ENCODE peak calls at places on chromosomes 6 and 20, in six cellular contexts. One of them, this sample, is unnamed.

GRCh38 chr20:37294262-37294981 is 5.0 kb downstream of the MANBAL start:
- DNase-seq in heart right ventricle: no peak
- DNase-seq in spleen: no peak
- DNase-seq in psoas muscle: no peak
- DNase-seq in mesothelial cell of epicardium: no peak
- DNase-seq in foreskin fibroblast: peak
- DNase-seq in this sample: no peak

GRCh38 chr6:7050911-7051779 is 56.6 kb upstream of the RREB1 start:
- DNase-seq in heart right ventricle: peak
- DNase-seq in spleen: peak
- DNase-seq in psoas muscle: peak
- DNase-seq in mesothelial cell of epicardium: no peak
- DNase-seq in foreskin fibroblast: peak
- DNase-seq in this sample: peak

GRCh38 chr6:2257358-2257757 is 12.0 kb upstream of the GMDS start:
- DNase-seq in heart right ventricle: no peak
- DNase-seq in spleen: no peak
- DNase-seq in psoas muscle: no peak
- DNase-seq in mesothelial cell of epicardium: no peak
- DNase-seq in foreskin fibroblast: peak
- DNase-seq in this sample: no peak

GRCh38 chr6:69974193-69974592 is 107.8 kb downstream of the COL19A1 start:
- DNase-seq in heart right ventricle: no peak
- DNase-seq in spleen: no peak
- DNase-seq in psoas muscle: no peak
- DNase-seq in mesothelial cell of epicardium: no peak
- DNase-seq in foreskin fibroblast: peak
- DNase-seq in this sample: no peak

GRCh38 chr6:90739339-90739738 is 152.5 kb upstream of the MAP3K7 start:
- DNase-seq in heart right ventricle: no peak
- DNase-seq in spleen: no peak
- DNase-seq in psoas muscle: no peak
- DNase-seq in mesothelial cell of epicardium: no peak
- DNase-seq in foreskin fibroblast: no peak
- DNase-seq in this sample: no peak

GRCh38 chr6:136751478-136751956 is 40.8 kb downstream of the MAP3K5 start:
- DNase-seq in heart right ventricle: no peak
- DNase-seq in spleen: no peak
- DNase-seq in psoas muscle: no peak
- DNase-seq in mesothelial cell of epicardium: no peak
- DNase-seq in foreskin fibroblast: peak
- DNase-seq in this sample: no peak

GRCh38 chr20:22915512-22915911 is 119.6 kb upstream of the SSTR4 start:
- DNase-seq in heart right ventricle: no peak
- DNase-seq in spleen: no peak
- DNase-seq in psoas muscle: no peak
- DNase-seq in mesothelial cell of epicardium: no peak
- DNase-seq in foreskin fibroblast: no peak
- DNase-seq in this sample: no peak

GRCh38 chr6:124131779-124132178 is 328.1 kb downstream of the NKAIN2 start:
- DNase-seq in heart right ventricle: no peak
- DNase-seq in spleen: no peak
- DNase-seq in psoas muscle: no peak
- DNase-seq in mesothelial cell of epicardium: no peak
- DNase-seq in foreskin fibroblast: no peak
- DNase-seq in this sample: no peak

GRCh38 chr6:108948252-108948651 is 100.0 kb downstream of the ARMC2 start:
- DNase-seq in heart right ventricle: no peak
- DNase-seq in spleen: peak
- DNase-seq in psoas muscle: no peak
- DNase-seq in mesothelial cell of epicardium: no peak
- DNase-seq in foreskin fibroblast: peak
- DNase-seq in this sample: no peak

GRCh38 chr6:68777956-68778355 is 142.9 kb downstream of the ADGRB3 start:
- DNase-seq in heart right ventricle: no peak
- DNase-seq in spleen: no peak
- DNase-seq in psoas muscle: no peak
- DNase-seq in mesothelial cell of epicardium: no peak
- DNase-seq in foreskin fibroblast: peak
- DNase-seq in this sample: no peak

GRCh38 chr6:42821846-42822245 is 40.0 kb downstream of the BICRAL start:
- DNase-seq in heart right ventricle: no peak
- DNase-seq in spleen: no peak
- DNase-seq in psoas muscle: no peak
- DNase-seq in mesothelial cell of epicardium: no peak
- DNase-seq in foreskin fibroblast: peak
- DNase-seq in this sample: no peak

GRCh38 chr6:110517601-110518280 is 41.3 kb upstream of the SLC22A16 start:
- DNase-seq in heart right ventricle: no peak
- DNase-seq in spleen: no peak
- DNase-seq in psoas muscle: no peak
- DNase-seq in mesothelial cell of epicardium: no peak
- DNase-seq in foreskin fibroblast: peak
- DNase-seq in this sample: no peak

GRCh38 chr20:7930386-7930785 is 9.9 kb downstream of the HAO1 start:
- DNase-seq in heart right ventricle: no peak
- DNase-seq in spleen: no peak
- DNase-seq in psoas muscle: no peak
- DNase-seq in mesothelial cell of epicardium: no peak
- DNase-seq in foreskin fibroblast: no peak
- DNase-seq in this sample: no peak

GRCh38 chr6:37005061-37005810 is at the start of gene FGD2:
- DNase-seq in heart right ventricle: no peak
- DNase-seq in spleen: peak
- DNase-seq in psoas muscle: no peak
- DNase-seq in mesothelial cell of epicardium: no peak
- DNase-seq in foreskin fibroblast: no peak
- DNase-seq in this sample: no peak

GRCh38 chr6:3457710-3458605 is 1.1 kb upstream of the SLC22A23 start:
- DNase-seq in heart right ventricle: peak
- DNase-seq in spleen: no peak
- DNase-seq in psoas muscle: peak
- DNase-seq in mesothelial cell of epicardium: no peak
- DNase-seq in foreskin fibroblast: peak
- DNase-seq in this sample: no peak

GRCh38 chr20:1215386-1216170 is 10.3 kb upstream of the RAD21L1 start:
- DNase-seq in heart right ventricle: no peak
- DNase-seq in spleen: no peak
- DNase-seq in psoas muscle: no peak
- DNase-seq in mesothelial cell of epicardium: no peak
- DNase-seq in foreskin fibroblast: no peak
- DNase-seq in this sample: no peak

GRCh38 chr6:120671519-120671918 is 662.8 kb downstream of the TBC1D32 start:
- DNase-seq in heart right ventricle: no peak
- DNase-seq in spleen: no peak
- DNase-seq in psoas muscle: no peak
- DNase-seq in mesothelial cell of epicardium: no peak
- DNase-seq in foreskin fibroblast: no peak
- DNase-seq in this sample: no peak

GRCh38 chr20:60877071-60877470 is 375.0 kb upstream of the CDH4 start:
- DNase-seq in heart right ventricle: no peak
- DNase-seq in spleen: no peak
- DNase-seq in psoas muscle: no peak
- DNase-seq in mesothelial cell of epicardium: no peak
- DNase-seq in foreskin fibroblast: no peak
- DNase-seq in this sample: no peak

GRCh38 chr20:11229772-11230171 is 556.0 kb upstream of the JAG1 start:
- DNase-seq in heart right ventricle: peak
- DNase-seq in spleen: no peak
- DNase-seq in psoas muscle: peak
- DNase-seq in mesothelial cell of epicardium: no peak
- DNase-seq in foreskin fibroblast: peak
- DNase-seq in this sample: no peak

DNA sequence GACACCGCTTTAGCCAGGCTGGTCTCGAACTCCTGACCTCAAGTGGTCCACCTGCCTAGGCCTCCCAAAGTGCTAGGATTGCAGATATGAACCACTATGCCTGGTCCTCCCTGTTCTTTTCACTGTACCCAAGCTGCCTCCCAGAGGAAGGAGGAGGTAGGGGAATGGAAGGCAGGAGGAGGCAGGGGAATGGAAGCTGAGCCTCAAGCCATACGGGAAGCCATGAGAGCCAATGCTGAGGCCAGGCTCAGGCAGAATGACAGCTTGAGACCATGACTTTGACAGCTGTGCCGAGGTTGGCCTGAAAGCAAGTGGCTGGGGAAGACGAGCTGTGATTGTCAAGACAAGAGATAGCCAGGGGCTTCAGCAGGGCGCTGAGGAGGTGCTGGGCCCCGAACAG is 13.6 kb upstream of the ZNF335 start:
- DNase-seq in heart right ventricle: no peak
- DNase-seq in spleen: no peak
- DNase-seq in psoas muscle: no peak
- DNase-seq in mesothelial cell of epicardium: no peak
- DNase-seq in foreskin fibroblast: peak
- DNase-seq in this sample: no peak
- TF ChIP-seq CTCF in heart right ventricle: no peak
- TF ChIP-seq CTCF in spleen: no peak
- TF ChIP-seq CTCF in psoas muscle: no peak
- TF ChIP-seq CTCF in mesothelial cell of epicardium: no peak
- TF ChIP-seq CTCF in foreskin fibroblast: no peak
- TF ChIP-seq CTCF in this sample: no peak

GRCh38 chr20:21303061-21303871 is at the start of gene XRN2:
- DNase-seq in heart right ventricle: peak
- DNase-seq in spleen: peak
- DNase-seq in psoas muscle: peak
- DNase-seq in mesothelial cell of epicardium: peak
- DNase-seq in foreskin fibroblast: peak
- DNase-seq in this sample: peak
- TF ChIP-seq CTCF in heart right ventricle: no peak
- TF ChIP-seq CTCF in spleen: no peak
- TF ChIP-seq CTCF in psoas muscle: no peak
- TF ChIP-seq CTCF in mesothelial cell of epicardium: no peak
- TF ChIP-seq CTCF in foreskin fibroblast: no peak
- TF ChIP-seq CTCF in this sample: no peak

GRCh38 chr20:35743693-35744491 is 1.8 kb upstream of the RBM39 start:
- DNase-seq in heart right ventricle: no peak
- DNase-seq in spleen: peak
- DNase-seq in psoas muscle: no peak
- DNase-seq in mesothelial cell of epicardium: no peak
- DNase-seq in foreskin fibroblast: no peak
- DNase-seq in this sample: no peak

GRCh38 chr20:35738410-35739179 is 3.5 kb downstream of the RBM39 start:
- DNase-seq in heart right ventricle: no peak
- DNase-seq in spleen: no peak
- DNase-seq in psoas muscle: no peak
- DNase-seq in mesothelial cell of epicardium: no peak
- DNase-seq in foreskin fibroblast: no peak
- DNase-seq in this sample: no peak

GRCh38 chr20:35739294-35740163 is 2.5 kb downstream of the RBM39 start:
- DNase-seq in heart right ventricle: no peak
- DNase-seq in spleen: no peak
- DNase-seq in psoas muscle: no peak
- DNase-seq in mesothelial cell of epicardium: no peak
- DNase-seq in foreskin fibroblast: peak
- DNase-seq in this sample: no peak

GRCh38 chr20:35742741-35743523 is 872 bp upstream of the RBM39 start:
- DNase-seq in heart right ventricle: no peak
- DNase-seq in spleen: no peak
- DNase-seq in psoas muscle: no peak
- DNase-seq in mesothelial cell of epicardium: no peak
- DNase-seq in foreskin fibroblast: no peak
- DNase-seq in this sample: no peak

DNA sequence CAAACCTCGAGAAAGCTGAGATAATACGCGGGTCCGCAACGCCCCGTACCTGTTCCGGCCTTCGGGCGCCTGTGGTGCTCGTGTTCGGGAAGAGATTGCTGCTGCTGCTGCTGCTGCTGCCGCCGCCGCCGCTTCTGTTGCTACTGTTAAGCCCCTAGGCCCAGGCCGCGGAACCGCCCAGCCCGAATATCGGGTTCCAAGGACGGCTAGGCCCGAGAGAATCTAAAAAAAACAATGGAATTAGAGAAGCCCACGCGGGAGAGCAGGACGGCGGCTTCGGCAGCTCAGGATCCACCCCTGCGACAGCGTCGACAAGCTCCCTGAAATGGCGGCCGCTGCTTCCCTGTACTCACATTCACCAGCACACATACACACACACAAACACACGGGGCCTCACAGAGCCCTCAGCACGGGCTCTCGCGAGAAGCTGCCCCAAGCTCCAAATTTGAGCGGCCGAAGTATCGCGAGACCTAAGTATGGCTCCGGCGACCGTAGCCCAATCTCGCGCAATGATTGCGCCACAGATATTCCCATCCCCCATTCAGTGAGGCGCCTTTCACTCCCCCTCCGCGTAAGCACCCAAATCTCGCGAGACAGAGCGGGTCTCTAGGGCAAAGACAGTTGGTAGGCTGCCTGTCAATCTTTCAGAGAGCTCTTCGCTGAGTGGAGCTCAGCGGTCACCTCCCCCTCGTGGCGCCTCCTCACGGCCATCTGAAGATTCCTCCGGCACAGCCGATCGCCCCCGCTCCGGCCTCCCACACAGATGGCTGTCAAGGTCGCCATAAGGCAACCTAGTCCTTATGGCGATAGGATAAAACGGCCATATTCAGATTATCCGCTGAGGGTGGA is at the start of gene RBM39:
- DNase-seq in heart right ventricle: peak
- DNase-seq in spleen: peak
- DNase-seq in psoas muscle: peak
- DNase-seq in mesothelial cell of epicardium: peak
- DNase-seq in foreskin fibroblast: peak
- DNase-seq in this sample: peak
- TF ChIP-seq CTCF in heart right ventricle: peak
- TF ChIP-seq CTCF in spleen: peak
- TF ChIP-seq CTCF in psoas muscle: peak
- TF ChIP-seq CTCF in mesothelial cell of epicardium: no peak
- TF ChIP-seq CTCF in foreskin fibroblast: peak
- TF ChIP-seq CTCF in this sample: peak

GRCh38 chr6:40671338-40672050 is 84.3 kb upstream of the LRFN2 start:
- DNase-seq in heart right ventricle: no peak
- DNase-seq in spleen: peak
- DNase-seq in psoas muscle: no peak
- DNase-seq in mesothelial cell of epicardium: no peak
- DNase-seq in foreskin fibroblast: no peak
- DNase-seq in this sample: no peak

GRCh38 chr6:40674170-40674569 is 87.0 kb upstream of the LRFN2 start:
- DNase-seq in heart right ventricle: no peak
- DNase-seq in spleen: peak
- DNase-seq in psoas muscle: no peak
- DNase-seq in mesothelial cell of epicardium: no peak
- DNase-seq in foreskin fibroblast: peak
- DNase-seq in this sample: no peak

GRCh38 chr6:40668203-40668602 is 81.0 kb upstream of the LRFN2 start:
- DNase-seq in heart right ventricle: no peak
- DNase-seq in spleen: peak
- DNase-seq in psoas muscle: no peak
- DNase-seq in mesothelial cell of epicardium: no peak
- DNase-seq in foreskin fibroblast: no peak
- DNase-seq in this sample: no peak

DNA sequence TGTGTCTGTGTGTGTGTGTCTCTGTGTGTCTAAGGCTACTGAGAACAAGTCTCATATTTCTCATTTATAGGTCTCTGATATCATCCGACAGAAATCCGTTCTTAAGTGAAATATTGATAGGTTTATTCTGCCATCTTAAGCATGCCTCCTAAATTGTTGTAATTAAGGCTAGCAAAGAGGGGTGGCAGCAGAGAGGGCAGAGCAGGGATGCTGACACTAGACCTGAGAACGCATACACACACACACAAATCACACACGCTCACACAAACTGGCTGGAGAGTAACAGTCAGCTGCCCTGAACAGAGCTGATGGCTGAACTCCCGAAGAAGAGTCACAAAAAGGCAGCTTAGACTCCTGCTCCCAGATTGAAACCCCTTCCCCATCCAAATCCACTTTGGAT is 85.0 kb upstream of the LRFN2 start:
- DNase-seq in heart right ventricle: no peak
- DNase-seq in spleen: peak
- DNase-seq in psoas muscle: no peak
- DNase-seq in mesothelial cell of epicardium: no peak
- DNase-seq in foreskin fibroblast: no peak
- DNase-seq in this sample: no peak
- TF ChIP-seq CTCF in heart right ventricle: no peak
- TF ChIP-seq CTCF in spleen: no peak
- TF ChIP-seq CTCF in psoas muscle: no peak
- TF ChIP-seq CTCF in mesothelial cell of epicardium: no peak
- TF ChIP-seq CTCF in foreskin fibroblast: no peak
- TF ChIP-seq CTCF in this sample: no peak

This sample was measured in CD8-positive, alpha-beta T cell.